ENCODE peak calls at places on chromosome 2, in seven cellular contexts. U is ELR, V is SW 1271, K is activated T-cell treated with anti-CD3 and anti-CD28 coated beads for 4 hours, Y is Daoy, R is hepatocyte, E is NCI-H1436. X is an unnamed sample.

GRCh38 chr2:11288431-11288830 is 56.0 kb downstream of the ROCK2 start:
- DNase-seq in U (no peak), V (no peak), K (no peak), Y (no peak), R (no peak), E (no peak), X (no peak)

GRCh38 chr2:223057545-223057944 is 5.6 kb downstream of the KCNE4 start:
- DNase-seq in U (no peak), V (no peak), K (no peak), Y (no peak), R (no peak), E (no peak), X (no peak)

GRCh38 chr2:85682378-85682777 is 11.8 kb upstream of the GNLY start:
- DNase-seq in U (no peak), V (no peak), K (no peak), Y (no peak), R (no peak), E (no peak), X (peak)

GRCh38 chr2:221156335-221156734 is 415.8 kb downstream of the EPHA4 start:
- DNase-seq in U (no peak), V (no peak), K (no peak), Y (no peak), R (no peak), E (peak), X (no peak)

GRCh38 chr2:63571291-63571690 is 17.0 kb downstream of the WDPCP start:
- DNase-seq in U (no peak), V (no peak), K (no peak), Y (no peak), R (no peak), E (no peak), X (no peak)

GRCh38 chr2:17460401-17461086 is 57.7 kb downstream of the RAD51AP2 start:
- DNase-seq in U (no peak), V (no peak), K (no peak), Y (no peak), R (no peak), E (no peak), X (no peak)

GRCh38 chr2:158460632-158461297 is 4.0 kb downstream of the PKP4 start:
- DNase-seq in U (peak), V (no peak), K (no peak), Y (no peak), R (no peak), E (no peak), X (no peak)

GRCh38 chr2:148561389-148561788 is 83.2 kb upstream of the EPC2 start:
- DNase-seq in U (no peak), V (no peak), K (no peak), Y (no peak), R (no peak), E (no peak), X (no peak)

GRCh38 chr2:175126661-175127060 is 41.3 kb downstream of the ATF2 start:
- DNase-seq in U (no peak), V (no peak), K (no peak), Y (no peak), R (no peak), E (no peak), X (no peak)

GRCh38 chr2:6780765-6781274 is 84.9 kb downstream of the CMPK2 start:
- DNase-seq in U (no peak), V (no peak), K (no peak), Y (peak), R (peak), E (peak), X (no peak)

GRCh38 chr2:28332696-28333095 is 60.0 kb upstream of the FOSL2 start:
- DNase-seq in U (no peak), V (no peak), K (no peak), Y (no peak), R (no peak), E (no peak), X (no peak)

GRCh38 chr2:152743004-152743403 is 24.6 kb downstream of the ARL6IP6 start:
- DNase-seq in U (peak), V (no peak), K (no peak), Y (no peak), R (peak), E (no peak), X (peak)

GRCh38 chr2:128552806-128553551 is 234.3 kb upstream of the HS6ST1 start:
- DNase-seq in U (no peak), V (no peak), K (no peak), Y (no peak), R (no peak), E (no peak), X (no peak)

GRCh38 chr2:40321822-40322221 is 130.1 kb downstream of the SLC8A1 start:
- DNase-seq in U (peak), V (no peak), K (no peak), Y (no peak), R (no peak), E (no peak), X (no peak)

GRCh38 chr2:223560704-223561435 is 41.3 kb downstream of the SCG2 start:
- DNase-seq in U (peak), V (no peak), K (no peak), Y (peak), R (no peak), E (peak), X (no peak)

GRCh38 chr2:239244625-239245024 is 156.2 kb downstream of the HDAC4 start:
- DNase-seq in U (no peak), V (no peak), K (no peak), Y (no peak), R (no peak), E (no peak), X (no peak)

GRCh38 chr2:230494980-230495379 is 79.0 kb downstream of the SP100 start:
- DNase-seq in U (no peak), V (no peak), K (no peak), Y (no peak), R (no peak), E (no peak), X (no peak)